ENCODE peak calls at places on chromosomes 3 and 15, in seven cellular contexts. One of them, this sample, is unnamed.

GRCh38 chr15:61483599-61483998 is 254.5 kb upstream of the RORA start:
- ATAC-seq in A549: no peak
- ATAC-seq in right lobe of liver: no peak
- ATAC-seq in HCT116: no peak
- ATAC-seq in IMR-90: no peak
- ATAC-seq in upper lobe of left lung: no peak
- ATAC-seq in HepG2: no peak
- ATAC-seq in this sample: no peak

GRCh38 chr3:113769551-113769950 is 22.7 kb downstream of the ATP6V1A start:
- ATAC-seq in HepG2: peak; percentile 77
- ATAC-seq in upper lobe of left lung: no peak
- ATAC-seq in IMR-90: peak; percentile 79
- ATAC-seq in right lobe of liver: peak; percentile 96
- ATAC-seq in HCT116: no peak
- ATAC-seq in A549: peak; percentile 76
- ATAC-seq in this sample: no peak

GRCh38 chr15:42903388-42904324 is 16.9 kb downstream of the TTBK2 start:
- ATAC-seq in HCT116: no peak
- ATAC-seq in HepG2: no peak
- ATAC-seq in right lobe of liver: no peak
- ATAC-seq in A549: no peak
- ATAC-seq in upper lobe of left lung: no peak
- ATAC-seq in IMR-90: no peak
- ATAC-seq in this sample: no peak

GRCh38 chr3:107641572-107642307 is 119.0 kb downstream of the BBX start:
- ATAC-seq in HCT116: no peak
- ATAC-seq in right lobe of liver: peak; percentile 80
- ATAC-seq in HepG2: no peak
- ATAC-seq in upper lobe of left lung: no peak
- ATAC-seq in A549: no peak
- ATAC-seq in IMR-90: peak; percentile 29
- ATAC-seq in this sample: no peak

GRCh38 chr3:31979006-31979697 is 1.9 kb downstream of the OSBPL10 start:
- ATAC-seq in HepG2: no peak
- ATAC-seq in HCT116: no peak
- ATAC-seq in right lobe of liver: no peak
- ATAC-seq in A549: no peak
- ATAC-seq in upper lobe of left lung: no peak
- ATAC-seq in IMR-90: no peak
- ATAC-seq in this sample: no peak

GRCh38 chr15:56806147-56806536 is 72.8 kb upstream of the ZNF280D start:
- ATAC-seq in IMR-90: no peak
- ATAC-seq in HCT116: peak; percentile 63
- ATAC-seq in HepG2: no peak
- ATAC-seq in A549: no peak
- ATAC-seq in upper lobe of left lung: no peak
- ATAC-seq in right lobe of liver: no peak
- ATAC-seq in this sample: no peak

GRCh38 chr3:28973621-28974020 is 307.2 kb upstream of the RBMS3 start:
- ATAC-seq in HCT116: no peak
- ATAC-seq in IMR-90: no peak
- ATAC-seq in A549: no peak
- ATAC-seq in upper lobe of left lung: no peak
- ATAC-seq in HepG2: no peak
- ATAC-seq in right lobe of liver: no peak
- ATAC-seq in this sample: no peak

GRCh38 chr15:95669146-95669922 is 661.2 kb upstream of the NR2F2 start:
- ATAC-seq in upper lobe of left lung: no peak
- ATAC-seq in HCT116: no peak
- ATAC-seq in right lobe of liver: peak; percentile 81
- ATAC-seq in HepG2: no peak
- ATAC-seq in A549: no peak
- ATAC-seq in IMR-90: peak; percentile 40
- ATAC-seq in this sample: no peak

GRCh38 chr3:71987089-71987735 is 202.3 kb upstream of the PROK2 start:
- ATAC-seq in right lobe of liver: peak; percentile 91
- ATAC-seq in upper lobe of left lung: no peak
- ATAC-seq in IMR-90: peak; percentile 44
- ATAC-seq in A549: peak; percentile 84
- ATAC-seq in HCT116: peak; percentile 74
- ATAC-seq in HepG2: peak; percentile 93
- ATAC-seq in this sample: no peak

GRCh38 chr3:158105124-158105709 is 1.0 kb downstream of the SHOX2 start:
- ATAC-seq in upper lobe of left lung: no peak
- ATAC-seq in HCT116: peak; percentile 19
- ATAC-seq in IMR-90: peak; percentile 38
- ATAC-seq in right lobe of liver: no peak
- ATAC-seq in A549: peak; percentile 36
- ATAC-seq in HepG2: peak; percentile 7
- ATAC-seq in this sample: peak; percentile 27

GRCh38 chr3:46353639-46354410 is at the start of gene CCR2:
- ATAC-seq in right lobe of liver: no peak
- ATAC-seq in A549: no peak
- ATAC-seq in IMR-90: no peak
- ATAC-seq in HepG2: no peak
- ATAC-seq in HCT116: no peak
- ATAC-seq in upper lobe of left lung: no peak
- ATAC-seq in this sample: no peak

GRCh38 chr3:42819351-42819965 is 10.2 kb downstream of the ACKR2 start:
- ATAC-seq in IMR-90: no peak
- ATAC-seq in upper lobe of left lung: no peak
- ATAC-seq in HCT116: peak; percentile 78
- ATAC-seq in A549: no peak
- ATAC-seq in right lobe of liver: peak; percentile 65
- ATAC-seq in HepG2: peak; percentile 92
- ATAC-seq in this sample: no peak

GRCh38 chr3:150096700-150097587 is 126.2 kb upstream of the PFN2 start:
- ATAC-seq in IMR-90: peak; percentile 59
- ATAC-seq in HepG2: no peak
- ATAC-seq in upper lobe of left lung: no peak
- ATAC-seq in right lobe of liver: no peak
- ATAC-seq in HCT116: no peak
- ATAC-seq in A549: no peak
- ATAC-seq in this sample: no peak
- H3K4me1 ChIP-seq in IMR-90: peaks cover 15% of the 10 kb centered on the region
- H3K4me1 ChIP-seq in HepG2: no peaks in the 10 kb centered on the region
- H3K4me1 ChIP-seq in upper lobe of left lung: no peaks in the 10 kb centered on the region
- H3K4me1 ChIP-seq in right lobe of liver: no peaks in the 10 kb centered on the region
- H3K4me1 ChIP-seq in HCT116: peaks cover 6% of the 10 kb centered on the region
- H3K4me1 ChIP-seq in A549: no peaks in the 10 kb centered on the region
- H3K4me1 ChIP-seq in this sample: no peaks in the 10 kb centered on the region

DNA sequence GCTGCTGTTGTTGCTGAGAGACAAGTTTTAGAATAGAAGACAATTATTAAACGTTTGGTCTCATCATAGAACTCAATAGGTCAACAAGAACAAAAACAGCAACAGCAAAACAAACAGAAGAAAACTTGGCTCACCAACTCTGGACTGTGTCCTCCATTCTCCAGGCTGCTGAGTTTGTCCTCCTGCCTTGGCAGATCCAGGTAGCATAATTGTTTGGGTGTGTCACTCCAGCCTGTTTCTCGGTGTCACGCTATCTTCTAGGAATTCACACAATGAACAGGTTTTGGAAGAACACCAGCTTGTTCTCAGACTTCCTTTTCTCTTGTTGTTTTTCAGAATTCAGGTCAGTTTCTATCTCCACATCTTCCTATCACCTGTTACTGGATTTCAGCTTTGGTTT is 34.7 kb downstream of the ARRDC4 start:
- ATAC-seq in HCT116: no peak
- ATAC-seq in right lobe of liver: peak; percentile 64
- ATAC-seq in HepG2: no peak
- ATAC-seq in A549: no peak
- ATAC-seq in IMR-90: no peak
- ATAC-seq in upper lobe of left lung: no peak
- ATAC-seq in this sample: no peak
- TF ChIP-seq POLR2A in HCT116: no peak
- TF ChIP-seq POLR2A in right lobe of liver: no peak
- TF ChIP-seq POLR2A in HepG2: no peak
- TF ChIP-seq POLR2A in A549: no peak
- TF ChIP-seq POLR2A in IMR-90: no peak
- TF ChIP-seq POLR2A in upper lobe of left lung: no peak
- TF ChIP-seq POLR2A in this sample: no peak

GRCh38 chr3:195578565-195578964 is 5.2 kb downstream of the APOD start:
- ATAC-seq in HepG2: no peak
- ATAC-seq in upper lobe of left lung: no peak
- ATAC-seq in IMR-90: no peak
- ATAC-seq in HCT116: no peak
- ATAC-seq in A549: no peak
- ATAC-seq in right lobe of liver: no peak
- ATAC-seq in this sample: no peak
- H3K4me3 ChIP-seq in HepG2: no peak overlapping the region
- H3K4me3 ChIP-seq in upper lobe of left lung: no peak overlapping the region
- H3K4me3 ChIP-seq in IMR-90: no peak overlapping the region
- H3K4me3 ChIP-seq in HCT116: no peak overlapping the region
- H3K4me3 ChIP-seq in A549: no peak overlapping the region
- H3K4me3 ChIP-seq in right lobe of liver: no peak overlapping the region
- H3K4me3 ChIP-seq in this sample: no peak overlapping the region

GRCh38 chr15:67825880-67826716 is 789 bp downstream of the SKOR1 start:
- ATAC-seq in upper lobe of left lung: no peak
- ATAC-seq in right lobe of liver: no peak
- ATAC-seq in IMR-90: no peak
- ATAC-seq in A549: no peak
- ATAC-seq in HCT116: no peak
- ATAC-seq in HepG2: no peak
- ATAC-seq in this sample: no peak
- H3K4me1 ChIP-seq in upper lobe of left lung: peaks cover 65% of the 10 kb centered on the region
- H3K4me1 ChIP-seq in right lobe of liver: no peaks in the 10 kb centered on the region
- H3K4me1 ChIP-seq in IMR-90: peaks cover 3% of the 10 kb centered on the region
- H3K4me1 ChIP-seq in A549: peaks cover 22% of the 10 kb centered on the region
- H3K4me1 ChIP-seq in HCT116: no peaks in the 10 kb centered on the region
- H3K4me1 ChIP-seq in HepG2: no peaks in the 10 kb centered on the region
- H3K4me1 ChIP-seq in this sample: peaks cover 88% of the 10 kb centered on the region

GRCh38 chr3:98553021-98553563 is 21.3 kb downstream of the GPR15 start:
- ATAC-seq in HCT116: no peak
- ATAC-seq in A549: no peak
- ATAC-seq in upper lobe of left lung: no peak
- ATAC-seq in IMR-90: no peak
- ATAC-seq in right lobe of liver: no peak
- ATAC-seq in HepG2: no peak
- ATAC-seq in this sample: no peak
- TF ChIP-seq POLR2A in HCT116: no peak
- TF ChIP-seq POLR2A in A549: no peak
- TF ChIP-seq POLR2A in upper lobe of left lung: no peak
- TF ChIP-seq POLR2A in IMR-90: no peak
- TF ChIP-seq POLR2A in right lobe of liver: no peak
- TF ChIP-seq POLR2A in HepG2: no peak
- TF ChIP-seq POLR2A in this sample: no peak

GRCh38 chr3:49930241-49930690 is 655 bp upstream of the MON1A start:
- ATAC-seq in IMR-90: no peak
- ATAC-seq in upper lobe of left lung: no peak
- ATAC-seq in HepG2: peak; percentile 2
- ATAC-seq in right lobe of liver: no peak
- ATAC-seq in A549: no peak
- ATAC-seq in HCT116: no peak
- ATAC-seq in this sample: no peak
- H3K4me3 ChIP-seq in IMR-90: peak overlapping the region; percentile 28
- H3K4me3 ChIP-seq in upper lobe of left lung: peak overlapping the region; percentile 90
- H3K4me3 ChIP-seq in HepG2: peak overlapping the region; percentile 83
- H3K4me3 ChIP-seq in right lobe of liver: peak overlapping the region; percentile 92
- H3K4me3 ChIP-seq in A549: peak overlapping the region; percentile 68
- H3K4me3 ChIP-seq in HCT116: peak overlapping the region; percentile 52
- H3K4me3 ChIP-seq in this sample: peak overlapping the region; percentile 69

GRCh38 chr15:38257676-38258075 is 5.0 kb downstream of the SPRED1 start:
- ATAC-seq in A549: no peak
- ATAC-seq in right lobe of liver: no peak
- ATAC-seq in HepG2: no peak
- ATAC-seq in IMR-90: no peak
- ATAC-seq in HCT116: no peak
- ATAC-seq in upper lobe of left lung: no peak
- ATAC-seq in this sample: no peak
- H3K4me1 ChIP-seq in A549: peaks cover 30% of the 10 kb centered on the region
- H3K4me1 ChIP-seq in right lobe of liver: peaks cover 7% of the 10 kb centered on the region
- H3K4me1 ChIP-seq in HepG2: peaks cover 27% of the 10 kb centered on the region
- H3K4me1 ChIP-seq in IMR-90: peaks cover 14% of the 10 kb centered on the region
- H3K4me1 ChIP-seq in HCT116: peaks cover 18% of the 10 kb centered on the region
- H3K4me1 ChIP-seq in upper lobe of left lung: peaks cover 28% of the 10 kb centered on the region
- H3K4me1 ChIP-seq in this sample: peaks cover 58% of the 10 kb centered on the region

This sample was measured in gastroesophageal sphincter.